ENCODE peak calls at places on chromosomes 3 and 15, in eight cellular contexts. One of them, this sample, is unnamed.

GRCh38 chr15:72284781-72285180 is 12.4 kb upstream of the PARP6 start:
- DNase-seq in mucosa of descending colon: no peak
- DNase-seq in NCI-H524: no peak
- DNase-seq in HS-5: no peak
- DNase-seq in GM23338: no peak
- DNase-seq in T follicular helper cell: no peak
- DNase-seq in mucosa of gallbladder: no peak
- DNase-seq in H9: no peak
- DNase-seq in this sample: no peak

GRCh38 chr3:142087676-142088075 is 61.7 kb downstream of the TFDP2 start:
- DNase-seq in mucosa of descending colon: no peak
- DNase-seq in NCI-H524: no peak
- DNase-seq in HS-5: peak
- DNase-seq in GM23338: no peak
- DNase-seq in T follicular helper cell: no peak
- DNase-seq in mucosa of gallbladder: no peak
- DNase-seq in H9: no peak
- DNase-seq in this sample: no peak

GRCh38 chr15:39198044-39198625 is 382.7 kb upstream of the THBS1 start:
- DNase-seq in mucosa of descending colon: no peak
- DNase-seq in NCI-H524: no peak
- DNase-seq in HS-5: no peak
- DNase-seq in GM23338: no peak
- DNase-seq in T follicular helper cell: no peak
- DNase-seq in mucosa of gallbladder: no peak
- DNase-seq in H9: no peak
- DNase-seq in this sample: no peak

GRCh38 chr3:142501004-142501926 is 53.4 kb upstream of the XRN1 start:
- DNase-seq in mucosa of descending colon: no peak
- DNase-seq in NCI-H524: no peak
- DNase-seq in HS-5: peak
- DNase-seq in GM23338: no peak
- DNase-seq in T follicular helper cell: no peak
- DNase-seq in mucosa of gallbladder: no peak
- DNase-seq in H9: no peak
- DNase-seq in this sample: no peak

GRCh38 chr3:115648559-115648958 is 25.2 kb downstream of the GAP43 start:
- DNase-seq in mucosa of descending colon: no peak
- DNase-seq in NCI-H524: no peak
- DNase-seq in HS-5: peak
- DNase-seq in GM23338: no peak
- DNase-seq in T follicular helper cell: no peak
- DNase-seq in mucosa of gallbladder: no peak
- DNase-seq in H9: no peak
- DNase-seq in this sample: no peak

GRCh38 chr3:44848634-44849033 is 13.1 kb upstream of the TMEM42 start:
- DNase-seq in mucosa of descending colon: no peak
- DNase-seq in NCI-H524: no peak
- DNase-seq in HS-5: no peak
- DNase-seq in GM23338: no peak
- DNase-seq in T follicular helper cell: no peak
- DNase-seq in mucosa of gallbladder: no peak
- DNase-seq in H9: no peak
- DNase-seq in this sample: no peak

GRCh38 chr3:185900228-185900627 is 37.6 kb downstream of the TRA2B start:
- DNase-seq in mucosa of descending colon: no peak
- DNase-seq in NCI-H524: no peak
- DNase-seq in HS-5: peak
- DNase-seq in GM23338: no peak
- DNase-seq in T follicular helper cell: no peak
- DNase-seq in mucosa of gallbladder: peak
- DNase-seq in H9: no peak
- DNase-seq in this sample: no peak

GRCh38 chr3:48928679-48929078 is 10.0 kb downstream of the ARIH2 start:
- DNase-seq in mucosa of descending colon: no peak
- DNase-seq in NCI-H524: no peak
- DNase-seq in HS-5: no peak
- DNase-seq in GM23338: no peak
- DNase-seq in T follicular helper cell: no peak
- DNase-seq in mucosa of gallbladder: no peak
- DNase-seq in H9: no peak
- DNase-seq in this sample: no peak

GRCh38 chr15:95989392-95989791 is 341.1 kb upstream of the NR2F2 start:
- DNase-seq in mucosa of descending colon: no peak
- DNase-seq in NCI-H524: no peak
- DNase-seq in HS-5: no peak
- DNase-seq in GM23338: no peak
- DNase-seq in T follicular helper cell: no peak
- DNase-seq in mucosa of gallbladder: no peak
- DNase-seq in H9: no peak
- DNase-seq in this sample: no peak

GRCh38 chr15:56496635-56497034 is 31.7 kb upstream of the MNS1 start:
- DNase-seq in mucosa of descending colon: no peak
- DNase-seq in NCI-H524: peak
- DNase-seq in HS-5: peak
- DNase-seq in GM23338: peak
- DNase-seq in T follicular helper cell: no peak
- DNase-seq in mucosa of gallbladder: no peak
- DNase-seq in H9: no peak
- DNase-seq in this sample: no peak

GRCh38 chr3:115217678-115218451 is 70.8 kb upstream of the ZBTB20 start:
- DNase-seq in mucosa of descending colon: peak
- DNase-seq in NCI-H524: peak
- DNase-seq in HS-5: peak
- DNase-seq in GM23338: peak
- DNase-seq in T follicular helper cell: no peak
- DNase-seq in mucosa of gallbladder: peak
- DNase-seq in H9: no peak
- DNase-seq in this sample: peak

GRCh38 chr15:74432968-74433591 is 678 bp downstream of the SEMA7A start:
- DNase-seq in mucosa of descending colon: peak
- DNase-seq in NCI-H524: no peak
- DNase-seq in HS-5: no peak
- DNase-seq in GM23338: no peak
- DNase-seq in T follicular helper cell: no peak
- DNase-seq in mucosa of gallbladder: no peak
- DNase-seq in H9: no peak
- DNase-seq in this sample: no peak

GRCh38 chr15:50665938-50666337 is 20.7 kb downstream of the TRPM7 start:
- DNase-seq in mucosa of descending colon: no peak
- DNase-seq in NCI-H524: no peak
- DNase-seq in HS-5: no peak
- DNase-seq in GM23338: no peak
- DNase-seq in T follicular helper cell: no peak
- DNase-seq in mucosa of gallbladder: no peak
- DNase-seq in H9: no peak
- DNase-seq in this sample: no peak

GRCh38 chr3:3089017-3089416 is 21.2 kb downstream of the IL5RA start:
- DNase-seq in mucosa of descending colon: no peak
- DNase-seq in NCI-H524: no peak
- DNase-seq in HS-5: no peak
- DNase-seq in GM23338: no peak
- DNase-seq in T follicular helper cell: no peak
- DNase-seq in mucosa of gallbladder: no peak
- DNase-seq in H9: no peak
- DNase-seq in this sample: no peak

GRCh38 chr3:193677734-193678133 is 84.7 kb downstream of the OPA1 start:
- DNase-seq in mucosa of descending colon: no peak
- DNase-seq in NCI-H524: no peak
- DNase-seq in HS-5: no peak
- DNase-seq in GM23338: no peak
- DNase-seq in T follicular helper cell: no peak
- DNase-seq in mucosa of gallbladder: no peak
- DNase-seq in H9: no peak
- DNase-seq in this sample: no peak

GRCh38 chr15:64143276-64143675 is 8.3 kb upstream of the SNX22 start:
- DNase-seq in mucosa of descending colon: no peak
- DNase-seq in NCI-H524: no peak
- DNase-seq in HS-5: no peak
- DNase-seq in GM23338: no peak
- DNase-seq in T follicular helper cell: no peak
- DNase-seq in mucosa of gallbladder: no peak
- DNase-seq in H9: no peak
- DNase-seq in this sample: peak

GRCh38 chr3:168249539-168250414 is 154.1 kb upstream of the GOLIM4 start:
- DNase-seq in mucosa of descending colon: peak
- DNase-seq in NCI-H524: peak
- DNase-seq in HS-5: peak
- DNase-seq in GM23338: peak
- DNase-seq in T follicular helper cell: no peak
- DNase-seq in mucosa of gallbladder: peak
- DNase-seq in H9: peak
- DNase-seq in this sample: peak

GRCh38 chr3:72744330-72744729 is 103.9 kb downstream of the SHQ1 start:
- DNase-seq in mucosa of descending colon: no peak
- DNase-seq in NCI-H524: peak
- DNase-seq in HS-5: no peak
- DNase-seq in GM23338: no peak
- DNase-seq in T follicular helper cell: no peak
- DNase-seq in mucosa of gallbladder: no peak
- DNase-seq in H9: no peak
- DNase-seq in this sample: peak

GRCh38 chr15:70535071-70535954 is 228.0 kb downstream of the UACA start:
- DNase-seq in mucosa of descending colon: peak
- DNase-seq in NCI-H524: no peak
- DNase-seq in HS-5: no peak
- DNase-seq in GM23338: no peak
- DNase-seq in T follicular helper cell: peak
- DNase-seq in mucosa of gallbladder: peak
- DNase-seq in H9: no peak
- DNase-seq in this sample: peak

GRCh38 chr15:70053703-70054229 is 44.0 kb downstream of the TLE3 start:
- DNase-seq in mucosa of descending colon: peak
- DNase-seq in NCI-H524: no peak
- DNase-seq in HS-5: no peak
- DNase-seq in GM23338: no peak
- DNase-seq in T follicular helper cell: no peak
- DNase-seq in mucosa of gallbladder: no peak
- DNase-seq in H9: no peak
- DNase-seq in this sample: no peak

GRCh38 chr15:82624008-82624407 is 23.2 kb downstream of the CPEB1 start:
- DNase-seq in mucosa of descending colon: no peak
- DNase-seq in NCI-H524: no peak
- DNase-seq in HS-5: no peak
- DNase-seq in GM23338: no peak
- DNase-seq in T follicular helper cell: no peak
- DNase-seq in mucosa of gallbladder: no peak
- DNase-seq in H9: no peak
- DNase-seq in this sample: no peak

GRCh38 chr15:76204558-76204845 is 106.8 kb downstream of the ETFA start:
- DNase-seq in mucosa of descending colon: no peak
- DNase-seq in NCI-H524: no peak
- DNase-seq in HS-5: no peak
- DNase-seq in GM23338: no peak
- DNase-seq in T follicular helper cell: no peak
- DNase-seq in mucosa of gallbladder: no peak
- DNase-seq in H9: no peak
- DNase-seq in this sample: no peak

GRCh38 chr3:132854856-132855535 is 132.8 kb upstream of the NPHP3 start:
- DNase-seq in mucosa of descending colon: no peak
- DNase-seq in NCI-H524: no peak
- DNase-seq in HS-5: no peak
- DNase-seq in GM23338: no peak
- DNase-seq in T follicular helper cell: no peak
- DNase-seq in mucosa of gallbladder: no peak
- DNase-seq in H9: peak
- DNase-seq in this sample: peak

GRCh38 chr15:27492021-27492621 is 521.1 kb downstream of the GABRG3 start:
- DNase-seq in mucosa of descending colon: no peak
- DNase-seq in NCI-H524: no peak
- DNase-seq in HS-5: no peak
- DNase-seq in GM23338: no peak
- DNase-seq in T follicular helper cell: no peak
- DNase-seq in mucosa of gallbladder: no peak
- DNase-seq in H9: no peak
- DNase-seq in this sample: no peak

GRCh38 chr3:117358717-117359314 is 649.2 kb downstream of the TUSC7 start:
- DNase-seq in mucosa of descending colon: no peak
- DNase-seq in NCI-H524: no peak
- DNase-seq in HS-5: no peak
- DNase-seq in GM23338: no peak
- DNase-seq in T follicular helper cell: no peak
- DNase-seq in mucosa of gallbladder: no peak
- DNase-seq in H9: no peak
- DNase-seq in this sample: peak

GRCh38 chr15:75648156-75649000 is 666 bp downstream of the SNX33 start:
- DNase-seq in mucosa of descending colon: peak
- DNase-seq in NCI-H524: no peak
- DNase-seq in HS-5: no peak
- DNase-seq in GM23338: peak
- DNase-seq in T follicular helper cell: no peak
- DNase-seq in mucosa of gallbladder: no peak
- DNase-seq in H9: peak
- DNase-seq in this sample: peak

GRCh38 chr3:126538966-126539365 is 15.0 kb downstream of the CHST13 start:
- DNase-seq in mucosa of descending colon: no peak
- DNase-seq in NCI-H524: no peak
- DNase-seq in HS-5: no peak
- DNase-seq in GM23338: no peak
- DNase-seq in T follicular helper cell: no peak
- DNase-seq in mucosa of gallbladder: no peak
- DNase-seq in H9: no peak
- DNase-seq in this sample: peak

GRCh38 chr15:40773902-40774301 is 4.1 kb downstream of the C15orf62 start:
- DNase-seq in mucosa of descending colon: no peak
- DNase-seq in NCI-H524: no peak
- DNase-seq in HS-5: no peak
- DNase-seq in GM23338: no peak
- DNase-seq in T follicular helper cell: no peak
- DNase-seq in mucosa of gallbladder: no peak
- DNase-seq in H9: no peak
- DNase-seq in this sample: no peak

GRCh38 chr3:171528102-171528501 is 67.9 kb upstream of the TNIK start:
- DNase-seq in mucosa of descending colon: no peak
- DNase-seq in NCI-H524: no peak
- DNase-seq in HS-5: no peak
- DNase-seq in GM23338: no peak
- DNase-seq in T follicular helper cell: no peak
- DNase-seq in mucosa of gallbladder: no peak
- DNase-seq in H9: no peak
- DNase-seq in this sample: no peak

GRCh38 chr3:101340591-101340990 is 20.2 kb upstream of the IMPG2 start:
- DNase-seq in mucosa of descending colon: no peak
- DNase-seq in NCI-H524: no peak
- DNase-seq in HS-5: no peak
- DNase-seq in GM23338: no peak
- DNase-seq in T follicular helper cell: no peak
- DNase-seq in mucosa of gallbladder: no peak
- DNase-seq in H9: no peak
- DNase-seq in this sample: no peak

GRCh38 chr3:59862686-59863085 is 812.9 kb upstream of the CFAP20DC start:
- DNase-seq in mucosa of descending colon: no peak
- DNase-seq in NCI-H524: no peak
- DNase-seq in HS-5: peak
- DNase-seq in GM23338: no peak
- DNase-seq in T follicular helper cell: no peak
- DNase-seq in mucosa of gallbladder: no peak
- DNase-seq in H9: no peak
- DNase-seq in this sample: no peak

GRCh38 chr3:197487911-197488391 is 67.8 kb downstream of the BDH1 start:
- DNase-seq in mucosa of descending colon: peak
- DNase-seq in NCI-H524: peak
- DNase-seq in HS-5: peak
- DNase-seq in GM23338: no peak
- DNase-seq in T follicular helper cell: no peak
- DNase-seq in mucosa of gallbladder: peak
- DNase-seq in H9: no peak
- DNase-seq in this sample: no peak

GRCh38 chr15:25182736-25183445 is 228.1 kb downstream of the SNRPN start:
- DNase-seq in mucosa of descending colon: peak
- DNase-seq in NCI-H524: no peak
- DNase-seq in HS-5: no peak
- DNase-seq in GM23338: peak
- DNase-seq in T follicular helper cell: no peak
- DNase-seq in mucosa of gallbladder: no peak
- DNase-seq in H9: peak
- DNase-seq in this sample: peak

This sample was measured in endodermal cell.